ENCODE peak calls at places on chromosomes 3 and 15, in ten cellular contexts. S, W, H, X, C, Z, V, D, U and T are unnamed samples.

GRCh38 chr3:67593761-67594234 is 60.6 kb downstream of the SUCLG2 start:
- DNase-seq in S (no peak), W (no peak), H (no peak), X (no peak), C (no peak), Z (peak; percentile 78), V (peak; percentile 70), D (peak; percentile 11), U (no peak), T (no peak)

GRCh38 chr3:78257956-78258530 is 1218.1 kb downstream of the ROBO2 start:
- DNase-seq in S (no peak), W (no peak), H (no peak), X (no peak), C (no peak), Z (no peak), V (no peak), D (no peak), U (no peak), T (no peak)

GRCh38 chr15:66653852-66654251 is 48.2 kb upstream of the SMAD6 start:
- DNase-seq in S (no peak), W (no peak), H (no peak), X (no peak), C (no peak), Z (no peak), V (no peak), D (no peak), U (no peak), T (no peak)

GRCh38 chr15:33592864-33593263 is 282.1 kb downstream of the RYR3 start:
- DNase-seq in S (no peak), W (no peak), H (no peak), X (no peak), C (no peak), Z (no peak), V (no peak), D (no peak), U (no peak), T (no peak)

GRCh38 chr3:62323241-62323640 is 50.1 kb downstream of the FEZF2 start:
- DNase-seq in S (no peak), W (no peak), H (no peak), X (no peak), C (no peak), Z (no peak), V (no peak), D (no peak), U (no peak), T (no peak)

GRCh38 chr3:41199866-41200668 is 762 bp downstream of the CTNNB1 start:
- DNase-seq in S (no peak), W (no peak), H (no peak), X (no peak), C (no peak), Z (no peak), V (peak; percentile 30), D (no peak), U (peak; percentile 16), T (no peak)

GRCh38 chr3:169847896-169848295 is 21.8 kb downstream of the LRRC31 start:
- DNase-seq in S (no peak), W (no peak), H (peak; percentile 76), X (no peak), C (no peak), Z (no peak), V (no peak), D (no peak), U (no peak), T (no peak)

GRCh38 chr3:98980915-98981596 is 79.6 kb upstream of the DCBLD2 start:
- DNase-seq in S (no peak), W (no peak), H (no peak), X (peak; percentile 87), C (no peak), Z (peak; percentile 78), V (peak; percentile 39), D (peak; percentile 91), U (no peak), T (no peak)

GRCh38 chr3:4877173-4877787 is 102.0 kb upstream of the BHLHE40 start:
- DNase-seq in S (no peak), W (no peak), H (no peak), X (no peak), C (no peak), Z (no peak), V (no peak), D (no peak), U (no peak), T (no peak)

GRCh38 chr15:66819084-66819483 is 117.0 kb downstream of the SMAD6 start:
- DNase-seq in S (no peak), W (no peak), H (no peak), X (no peak), C (no peak), Z (no peak), V (no peak), D (no peak), U (no peak), T (no peak)

GRCh38 chr3:42655980-42656679 is 2.6 kb downstream of the ZBTB47 start:
- DNase-seq in S (no peak), W (no peak), H (no peak), X (no peak), C (peak; percentile 58), Z (peak; percentile 57), V (peak; percentile 35), D (peak; percentile 45), U (peak; percentile 31), T (no peak)

GRCh38 chr3:44924102-44925084 is 50.0 kb downstream of the TGM4 start:
- DNase-seq in S (no peak), W (peak; percentile 4), H (no peak), X (no peak), C (no peak), Z (no peak), V (peak; percentile 85), D (peak; percentile 56), U (no peak), T (no peak)
- TF ChIP-seq CTCF in S (no peak), W (no peak), H (peak; percentile 3), X (no peak), C (no peak), Z (no peak), V (peak; percentile 1), D (no peak), U (no peak), T (no peak)

DNA sequence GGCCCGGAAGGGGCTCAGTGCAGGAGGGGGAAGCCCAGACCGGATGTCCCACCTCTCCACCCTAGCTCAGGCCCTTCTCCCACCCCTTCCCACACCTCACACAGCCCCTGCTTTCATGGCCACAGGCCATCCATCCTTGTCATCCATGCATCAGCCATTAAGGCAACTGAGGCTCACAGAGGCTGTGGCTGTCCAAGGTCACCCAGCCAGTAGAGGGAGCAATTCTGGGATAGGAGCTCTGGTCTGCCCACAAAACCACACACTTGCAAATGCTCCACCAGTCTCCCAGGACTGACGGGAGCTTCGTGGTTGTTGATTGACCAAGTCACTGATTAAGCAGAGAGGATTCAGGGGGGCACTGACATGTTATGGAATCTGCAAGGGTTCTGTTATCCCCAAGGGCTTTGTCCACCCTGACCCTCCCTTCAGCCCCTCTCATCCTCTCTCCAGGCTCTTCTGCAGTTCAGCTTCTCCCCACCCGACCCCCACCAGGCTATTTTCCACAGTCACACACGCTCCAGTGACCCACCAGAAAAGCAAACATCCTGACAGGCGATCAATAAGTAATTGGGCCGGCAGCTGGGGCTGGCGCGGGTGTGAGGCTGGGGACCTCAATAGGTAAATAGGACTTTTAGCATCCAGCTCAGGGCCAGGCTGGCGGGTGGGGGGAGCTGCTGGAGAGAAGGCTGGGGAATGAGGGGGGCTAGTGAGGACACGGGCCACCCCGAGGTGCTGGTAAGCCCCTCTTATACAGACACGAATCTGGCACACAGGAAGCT is 15.0 kb downstream of the LINGO1 start:
- DNase-seq in S (peak; percentile 46), W (no peak), H (no peak), X (no peak), C (no peak), Z (no peak), V (peak; percentile 27), D (no peak), U (no peak), T (no peak)
- TF ChIP-seq CTCF in S (no peak), W (peak; percentile 27), H (peak; percentile 45), X (peak; percentile 48), C (peak; percentile 12), Z (peak; percentile 26), V (peak; percentile 51), D (peak; percentile 21), U (peak; percentile 17), T (peak; percentile 36)

GRCh38 chr15:25441111-25441510 is 2.3 kb upstream of the UBE3A start:
- DNase-seq in S (no peak), W (no peak), H (no peak), X (no peak), C (no peak), Z (no peak), V (no peak), D (no peak), U (no peak), T (no peak)

GRCh38 chr15:25439456-25439836 is 622 bp upstream of the UBE3A start:
- DNase-seq in S (no peak), W (no peak), H (no peak), X (no peak), C (no peak), Z (no peak), V (peak; percentile 26), D (peak; percentile 10), U (peak; percentile 18), T (no peak)

GRCh38 chr15:25437751-25438600 is 848 bp downstream of the UBE3A start:
- DNase-seq in S (peak; percentile 64), W (no peak), H (peak; percentile 78), X (no peak), C (peak; percentile 67), Z (peak; percentile 51), V (peak; percentile 55), D (peak; percentile 40), U (peak; percentile 26), T (peak; percentile 88)

GRCh38 chr15:25436707-25437106 is 2.1 kb downstream of the UBE3A start:
- DNase-seq in S (no peak), W (no peak), H (no peak), X (no peak), C (no peak), Z (no peak), V (no peak), D (no peak), U (no peak), T (no peak)

GRCh38 chr15:25438601-25439455 is at the start of gene UBE3A:
- DNase-seq in S (peak; percentile 96), W (peak; percentile 86), H (peak; percentile 96), X (peak; percentile 49), C (peak; percentile 93), Z (peak; percentile 95), V (peak; percentile 94), D (peak; percentile 91), U (peak; percentile 86), T (peak; percentile 98)
- TF ChIP-seq CTCF in S (no peak), W (peak; percentile 36), H (peak; percentile 29), X (peak; percentile 24), C (peak; percentile 14), Z (no peak), V (peak; percentile 24), D (peak; percentile 40), U (peak; percentile 29), T (peak; percentile 37)

DNA sequence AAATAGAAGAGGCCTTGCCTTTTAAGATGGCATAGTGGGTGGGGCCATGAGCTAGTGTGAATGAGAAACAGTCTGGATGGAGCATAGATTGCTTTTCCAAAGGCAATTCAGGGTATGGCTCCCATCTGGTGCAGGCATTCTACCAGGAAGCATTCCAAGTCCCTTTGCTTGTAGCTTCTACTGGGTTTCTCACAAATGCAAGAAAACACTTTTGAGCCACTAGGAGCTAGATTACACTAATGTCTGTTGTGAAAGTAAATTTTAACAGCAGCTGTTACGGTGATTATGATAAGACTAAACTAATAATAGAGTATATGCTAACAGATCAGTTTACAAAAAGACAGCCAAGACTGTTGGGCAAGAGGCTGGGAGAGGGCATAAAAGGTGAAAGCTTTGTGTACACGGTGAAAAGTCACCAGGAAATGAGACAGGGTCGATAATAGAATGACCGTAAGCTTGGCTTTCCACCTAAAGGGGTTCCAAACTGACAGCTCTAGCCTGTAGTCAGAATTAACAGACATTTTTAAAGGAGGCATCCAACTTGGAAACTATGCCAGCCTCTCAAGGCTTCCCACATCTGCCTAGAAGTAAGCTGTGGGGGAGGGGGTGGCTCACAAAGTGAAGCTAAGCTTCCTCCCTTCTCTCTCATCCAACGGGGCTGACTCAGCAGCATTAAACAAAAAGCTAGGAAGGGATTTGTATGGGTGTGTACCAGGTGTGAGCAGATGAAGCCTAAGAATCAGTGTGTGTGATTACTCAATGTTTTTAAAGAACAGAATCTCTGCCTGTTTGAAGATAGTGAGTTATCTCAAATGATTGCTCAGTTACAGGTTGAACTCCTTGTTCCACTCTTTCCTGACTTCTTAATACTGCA is 61.1 kb upstream of the GPD1L start:
- DNase-seq in S (no peak), W (peak; percentile 65), H (peak; percentile 29), X (no peak), C (no peak), Z (peak; percentile 66), V (peak; percentile 70), D (peak; percentile 81), U (peak; percentile 61), T (peak; percentile 36)
- TF ChIP-seq CTCF in S (no peak), W (no peak), H (no peak), X (no peak), C (peak; percentile 10), Z (no peak), V (no peak), D (no peak), U (no peak), T (no peak)